ENCODE peak calls at places on chromosome 2, in six cellular contexts. F, K, S, B, T and Y are unnamed samples.
A peak's percentile ranks its signal among the peaks of the same experiment; 100 is the strongest.

GRCh38 chr2:160332318-160332717 is 132.2 kb upstream of the ITGB6 start:
- DNase-seq in F (no peak), K (no peak), S (no peak), B (no peak), T (no peak), Y (no peak)

GRCh38 chr2:195984951-195985726 is 83.5 kb downstream of the DNAH7 start:
- DNase-seq in F (no peak), K (no peak), S (no peak), B (no peak), T (no peak), Y (no peak)

GRCh38 chr2:38013158-38013752 is 62.7 kb downstream of the CYP1B1 start:
- DNase-seq in F (no peak), K (no peak), S (no peak), B (no peak), T (no peak), Y (no peak)

GRCh38 chr2:215528555-215528954 is 92.7 kb upstream of the FN1 start:
- DNase-seq in F (no peak), K (no peak), S (no peak), B (no peak), T (no peak), Y (no peak)

GRCh38 chr2:101559576-101559975 is 84.7 kb upstream of the RFX8 start:
- DNase-seq in F (no peak), K (no peak), S (no peak), B (no peak), T (no peak), Y (no peak)

GRCh38 chr2:127379712-127380355 is 7.9 kb downstream of the MAP3K2 start:
- DNase-seq in F (no peak), K (no peak), S (no peak), B (no peak), T (no peak), Y (no peak)

GRCh38 chr2:224882291-224883171 is 159.7 kb downstream of the DOCK10 start:
- DNase-seq in F (no peak), K (no peak), S (no peak), B (no peak), T (no peak), Y (no peak)

GRCh38 chr2:99682280-99683060 is 192.7 kb upstream of the REV1 start:
- DNase-seq in F (no peak), K (no peak), S (no peak), B (peak; percentile 48), T (no peak), Y (no peak)

GRCh38 chr2:213187833-213188532 is 36.6 kb upstream of the IKZF2 start:
- DNase-seq in F (no peak), K (no peak), S (no peak), B (peak; percentile 40), T (no peak), Y (no peak)

GRCh38 chr2:163200726-163201125 is 362.2 kb upstream of the KCNH7 start:
- DNase-seq in F (no peak), K (no peak), S (no peak), B (no peak), T (no peak), Y (no peak)

GRCh38 chr2:7400628-7401027 is 483.4 kb downstream of the RNF144A start:
- DNase-seq in F (no peak), K (no peak), S (no peak), B (no peak), T (no peak), Y (no peak)

GRCh38 chr2:157480182-157480961 is 36.5 kb upstream of the CYTIP start:
- DNase-seq in F (no peak), K (no peak), S (no peak), B (no peak), T (no peak), Y (no peak)

GRCh38 chr2:224202466-224202865 is 163.4 kb upstream of the SERPINE2 start:
- DNase-seq in F (no peak), K (no peak), S (no peak), B (no peak), T (no peak), Y (no peak)

GRCh38 chr2:26067186-26067974 is 33.5 kb downstream of the RAB10 start:
- DNase-seq in F (no peak), K (no peak), S (no peak), B (no peak), T (no peak), Y (no peak)

GRCh38 chr2:11583203-11583752 is 49.4 kb downstream of the GREB1 start:
- DNase-seq in F (no peak), K (no peak), S (no peak), B (no peak), T (peak; percentile 42), Y (no peak)

GRCh38 chr2:237259201-237259600 is 154.8 kb downstream of the COL6A3 start:
- DNase-seq in F (no peak), K (no peak), S (no peak), B (no peak), T (no peak), Y (no peak)

GRCh38 chr2:28981016-28981441 is at the start of gene TOGARAM2:
- DNase-seq in F (no peak), K (no peak), S (no peak), B (peak; percentile 22), T (peak; percentile 22), Y (no peak)

GRCh38 chr2:188787002-188787660 is 187.0 kb upstream of the COL3A1 start:
- DNase-seq in F (no peak), K (no peak), S (no peak), B (no peak), T (no peak), Y (no peak)

GRCh38 chr2:127605691-127606277 is 40.2 kb upstream of the GPR17 start:
- DNase-seq in F (no peak), K (no peak), S (no peak), B (no peak), T (no peak), Y (no peak)

GRCh38 chr2:241937297-241937696 is 67.8 kb downstream of the RTP5 start:
- DNase-seq in F (no peak), K (no peak), S (no peak), B (no peak), T (no peak), Y (no peak)